ENCODE peak calls at places on chromosomes 12 and 14, in four cellular contexts. B, U, G and R are unnamed samples. For H3K79me2, the result is how much of the 10 kb centered on the place peaks cover.

GRCh38 chr14:95311752-95312151 is 8.0 kb downstream of the CLMN start:
- DNase-seq in B (no peak), U (no peak), G (no peak), R (no peak)

GRCh38 chr14:105487986-105488777 is 1.5 kb downstream of the CRIP1 start:
- DNase-seq in B (no peak), U (no peak), G (no peak), R (no peak)

GRCh38 chr14:59919582-59920377 is at the start of gene LRRC9:
- DNase-seq in B (no peak), U (no peak), G (peak), R (peak)

GRCh38 chr12:14394317-14395058 is 29.0 kb downstream of the ATF7IP start:
- DNase-seq in B (peak), U (peak), G (peak), R (no peak)

GRCh38 chr12:109500406-109501185 is 23.2 kb downstream of the UBE3B start:
- DNase-seq in B (no peak), U (no peak), G (no peak), R (no peak)

GRCh38 chr12:19885987-19886804 is 446.9 kb downstream of the AEBP2 start:
- DNase-seq in B (no peak), U (no peak), G (no peak), R (no peak)

GRCh38 chr12:4215862-4216541 is 57.6 kb upstream of the CCND2 start:
- DNase-seq in B (no peak), U (peak), G (no peak), R (peak)

GRCh38 chr12:121637231-121637914 is 11.0 kb downstream of the ORAI1 start:
- DNase-seq in B (no peak), U (no peak), G (no peak), R (no peak)

GRCh38 chr14:74571441-74571841 is 40.6 kb downstream of the LTBP2 start:
- DNase-seq in B (no peak), U (no peak), G (no peak), R (no peak)

GRCh38 chr14:36207500-36207899 is 31.0 kb upstream of the PTCSC3 start:
- DNase-seq in B (peak), U (no peak), G (peak), R (no peak)

GRCh38 chr12:101793401-101793800 is 37.4 kb downstream of the GNPTAB start:
- DNase-seq in B (peak), U (peak), G (no peak), R (no peak)

GRCh38 chr14:69945905-69946304 is 66.7 kb downstream of the SMOC1 start:
- DNase-seq in B (no peak), U (no peak), G (no peak), R (no peak)

GRCh38 chr14:65231286-65231980 is 129.1 kb upstream of the MAX start:
- DNase-seq in B (no peak), U (no peak), G (no peak), R (no peak)

GRCh38 chr14:103126873-103127304 is 3.6 kb downstream of the TNFAIP2 start:
- DNase-seq in B (no peak), U (no peak), G (peak), R (no peak)

GRCh38 chr14:91232631-91233030 is 11.9 kb downstream of the GPR68 start:
- DNase-seq in B (no peak), U (no peak), G (no peak), R (no peak)

GRCh38 chr12:131118366-131118765 is 164.7 kb downstream of the ADGRD1 start:
- DNase-seq in B (no peak), U (no peak), G (no peak), R (no peak)

GRCh38 chr14:101223147-101223546 is 319.6 kb upstream of the RTL1 start:
- DNase-seq in B (no peak), U (no peak), G (no peak), R (peak)

GRCh38 chr14:77208266-77208978 is 26.8 kb downstream of the TMEM63C start:
- DNase-seq in B (peak), U (no peak), G (peak), R (peak)

GRCh38 chr12:75270157-75270556 is 60.0 kb downstream of the CAPS2 start:
- DNase-seq in B (no peak), U (no peak), G (no peak), R (no peak)

GRCh38 chr14:68685419-68686211 is 107.3 kb downstream of the ZFP36L1 start:
- DNase-seq in B (peak), U (peak), G (no peak), R (no peak)

GRCh38 chr12:109741970-109742372 is 28.3 kb downstream of the FAM222A start:
- DNase-seq in B (no peak), U (no peak), G (peak), R (no peak)

GRCh38 chr14:88937706-88938105 is 113.3 kb downstream of the TTC8 start:
- DNase-seq in B (no peak), U (no peak), G (no peak), R (no peak)

GRCh38 chr14:88941414-88941813 is 117.0 kb downstream of the TTC8 start:
- DNase-seq in B (no peak), U (no peak), G (no peak), R (no peak)
- H3K79me2 ChIP-seq in B (under half), U (under half), G (under half), R (under half)

GRCh38 chr12:50733720-50734119 is 30.2 kb upstream of the ATF1 start:
- DNase-seq in B (no peak), U (no peak), G (no peak), R (no peak)

GRCh38 chr12:50732591-50732990 is 31.3 kb upstream of the ATF1 start:
- DNase-seq in B (peak), U (no peak), G (no peak), R (no peak)

GRCh38 chr12:50739611-50740010 is 24.3 kb upstream of the ATF1 start:
- DNase-seq in B (no peak), U (no peak), G (no peak), R (no peak)

GRCh38 chr12:50740307-50740706 is 23.6 kb upstream of the ATF1 start:
- DNase-seq in B (no peak), U (no peak), G (no peak), R (no peak)

DNA sequence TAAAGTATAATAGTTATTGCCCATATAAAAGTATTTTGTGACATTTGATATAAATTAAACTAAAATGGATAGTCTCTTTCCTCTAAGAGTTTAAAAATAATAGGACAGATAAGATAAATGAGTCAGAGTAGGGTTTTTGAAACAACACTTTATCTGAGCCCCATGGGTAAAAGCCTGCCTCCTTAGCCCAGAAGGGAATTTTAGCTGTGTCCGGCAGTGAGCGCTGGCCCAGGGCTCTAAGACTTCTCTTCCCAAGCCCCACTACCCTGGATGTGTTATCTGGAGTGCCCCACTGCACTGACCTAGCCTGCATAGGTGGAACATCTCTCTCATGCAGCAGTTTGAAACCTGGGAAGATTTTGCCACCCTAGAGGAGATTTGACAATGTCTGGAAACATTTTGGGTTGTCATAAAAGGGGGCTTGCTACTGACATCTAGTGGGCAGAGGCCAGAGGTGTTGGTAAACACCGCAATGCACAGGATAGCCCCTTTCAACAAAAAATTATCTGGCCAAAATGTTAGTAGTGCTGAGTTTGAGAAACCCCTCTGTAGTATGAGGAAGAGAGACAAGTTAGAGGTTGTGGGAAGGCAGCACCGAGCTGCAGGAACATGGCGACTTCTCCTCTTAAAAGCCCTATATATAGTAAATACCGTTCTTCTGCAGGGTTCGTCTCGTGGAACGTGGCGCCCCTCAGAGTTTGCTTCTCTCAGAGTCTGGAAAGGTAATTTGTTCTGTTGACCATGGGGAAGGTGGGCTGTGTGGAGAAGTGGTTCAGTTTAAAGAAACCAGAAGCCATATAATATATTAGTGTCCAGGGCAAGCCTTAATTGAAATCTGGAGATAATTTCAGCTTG is 29.3 kb upstream of the ATF1 start:
- DNase-seq in B (peak), U (no peak), G (peak), R (no peak)
- TF ChIP-seq NRF1 in B (no peak), U (no peak), G (no peak), R (no peak)

DNA sequence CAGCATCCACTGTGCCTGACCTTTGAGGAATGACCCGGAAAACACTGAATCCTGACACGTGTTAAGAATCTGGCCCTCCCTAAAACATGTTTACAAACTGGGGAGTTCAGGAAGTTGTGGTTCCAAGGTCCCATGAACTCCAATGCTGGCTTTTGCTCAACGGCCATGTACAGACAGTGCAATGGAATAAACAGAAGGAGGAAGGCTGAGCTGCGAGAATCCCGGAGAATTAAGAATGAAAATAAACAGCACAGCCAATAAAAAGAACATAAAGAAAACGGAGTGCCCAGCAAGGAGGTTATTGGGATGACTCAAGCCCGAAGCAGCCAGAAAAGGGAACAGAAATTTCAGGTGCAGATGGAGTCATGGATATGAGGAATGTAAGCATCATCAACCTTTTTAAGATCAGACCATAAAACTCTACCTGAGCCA is 32.3 kb downstream of the BCL11B start:
- DNase-seq in B (no peak), U (no peak), G (no peak), R (no peak)
- H3K79me2 ChIP-seq in B (under half), U (under half), G (under half), R (half or more)

GRCh38 chr14:26594148-26594547 is 3.7 kb downstream of the NOVA1 start:
- DNase-seq in B (no peak), U (no peak), G (no peak), R (no peak)
- TF ChIP-seq NRF1 in B (no peak), U (no peak), G (no peak), R (no peak)